ENCODE peak calls at places on chromosomes 2 and 18, in ten cellular contexts. D is CD8-positive, alpha-beta T cell; P is A549; O is fibroblast of the aortic adventitia; K is stomach; G is astrocyte of the cerebellum; E is GM12865; F is IMR-90; I is HFF-Myc; X is HFFc6. V is an unnamed sample.

GRCh38 chr2:45046786-45047185 is 37.5 kb upstream of the SIX2 start:
- DNase-seq in D (no peak), P (no peak), O (peak; percentile 13), K (no peak), G (peak; percentile 57), E (no peak), F (no peak), I (no peak), X (no peak), V (peak; percentile 50)

GRCh38 chr2:7037340-7038333 is 120.4 kb downstream of the RNF144A start:
- DNase-seq in D (peak; percentile 32), P (peak; percentile 69), O (peak; percentile 69), K (peak; percentile 72), G (peak; percentile 39), E (peak; percentile 71), F (peak; percentile 54), I (peak; percentile 84), X (no peak), V (peak; percentile 77)

GRCh38 chr2:100291152-100291970 is 30.9 kb downstream of the LONRF2 start:
- DNase-seq in D (peak; percentile 33), P (peak; percentile 90), O (peak; percentile 98), K (peak; percentile 62), G (peak; percentile 87), E (peak; percentile 7), F (peak; percentile 99), I (peak; percentile 96), X (peak; percentile 96), V (peak; percentile 98)

GRCh38 chr2:119697290-119698013 is 18.5 kb downstream of the TMEM177 start:
- DNase-seq in D (no peak), P (no peak), O (no peak), K (no peak), G (no peak), E (peak; percentile 43), F (no peak), I (no peak), X (no peak), V (no peak)

GRCh38 chr18:75057169-75057789 is 151.7 kb downstream of the PTGR3 start:
- DNase-seq in D (no peak), P (no peak), O (no peak), K (no peak), G (no peak), E (no peak), F (no peak), I (no peak), X (no peak), V (no peak)

GRCh38 chr2:109423556-109424359 is 190.0 kb downstream of the SEPTIN10 start:
- DNase-seq in D (no peak), P (no peak), O (no peak), K (no peak), G (no peak), E (no peak), F (no peak), I (no peak), X (no peak), V (no peak)

GRCh38 chr18:57533399-57533884 is 53.1 kb downstream of the FECH start:
- DNase-seq in D (no peak), P (no peak), O (peak; percentile 37), K (no peak), G (no peak), E (no peak), F (peak; percentile 3), I (no peak), X (peak; percentile 26), V (peak; percentile 8)

GRCh38 chr18:8212893-8213805 is 396.1 kb upstream of the RAB12 start:
- DNase-seq in D (no peak), P (no peak), O (peak; percentile 79), K (no peak), G (peak; percentile 42), E (no peak), F (peak; percentile 94), I (no peak), X (peak; percentile 24), V (peak; percentile 84)

GRCh38 chr18:64131314-64131713 is 17.6 kb downstream of the LINC00305 start:
- DNase-seq in D (no peak), P (no peak), O (no peak), K (no peak), G (no peak), E (no peak), F (no peak), I (no peak), X (no peak), V (no peak)

GRCh38 chr2:231692847-231693246 is 15.5 kb upstream of the PTMA start:
- DNase-seq in D (no peak), P (no peak), O (no peak), K (no peak), G (no peak), E (no peak), F (no peak), I (no peak), X (no peak), V (no peak)

GRCh38 chr2:124778076-124778475 is 753.0 kb downstream of the CNTNAP5 start:
- DNase-seq in D (no peak), P (no peak), O (peak; percentile 2), K (no peak), G (no peak), E (peak; percentile 44), F (peak; percentile 46), I (no peak), X (no peak), V (no peak)

GRCh38 chr2:2660789-2661355 is 329.8 kb upstream of the MYT1L start:
- DNase-seq in D (no peak), P (no peak), O (no peak), K (no peak), G (no peak), E (no peak), F (peak; percentile 23), I (no peak), X (no peak), V (no peak)

GRCh38 chr2:137838255-137839092 is 125.8 kb upstream of the HNMT start:
- DNase-seq in D (peak; percentile 1), P (peak; percentile 33), O (peak; percentile 72), K (no peak), G (peak; percentile 43), E (peak; percentile 29), F (peak; percentile 49), I (peak; percentile 10), X (peak; percentile 53), V (peak; percentile 62)

GRCh38 chr2:3692375-3692774 is 11.0 kb upstream of the DCDC2C start:
- DNase-seq in D (no peak), P (peak; percentile 40), O (no peak), K (no peak), G (no peak), E (peak; percentile 24), F (peak; percentile 31), I (no peak), X (no peak), V (peak; percentile 22)
- TF ChIP-seq CTCF in D (no peak), P (peak; percentile 61), O (no peak), K (no peak), G (peak; percentile 44), E (peak; percentile 12), F (peak; percentile 58), I (peak; percentile 41), X (peak; percentile 45), V (peak; percentile 36)

GRCh38 chr2:199459286-199460100 is 1.8 kb upstream of the SATB2 start:
- DNase-seq in D (peak; percentile 31), P (peak; percentile 71), O (peak; percentile 97), K (peak; percentile 90), G (peak; percentile 93), E (peak; percentile 88), F (peak; percentile 95), I (peak; percentile 82), X (peak; percentile 90), V (peak; percentile 94)

GRCh38 chr2:199457147-199458016 is at the start of gene SATB2:
- DNase-seq in D (no peak), P (peak; percentile 25), O (peak; percentile 58), K (no peak), G (no peak), E (peak; percentile 40), F (peak; percentile 78), I (no peak), X (peak; percentile 78), V (peak; percentile 83)

GRCh38 chr2:199460101-199460671 is 2.4 kb upstream of the SATB2 start:
- DNase-seq in D (no peak), P (no peak), O (peak; percentile 61), K (no peak), G (no peak), E (no peak), F (peak; percentile 43), I (no peak), X (peak; percentile 35), V (peak; percentile 58)

GRCh38 chr2:199458017-199458805 is 472 bp upstream of the SATB2 start:
- DNase-seq in D (no peak), P (peak; percentile 28), O (no peak), K (no peak), G (no peak), E (peak; percentile 57), F (no peak), I (no peak), X (peak; percentile 28), V (peak; percentile 40)

GRCh38 chr2:199458806-199459285 is 1.1 kb upstream of the SATB2 start:
- DNase-seq in D (no peak), P (no peak), O (peak; percentile 47), K (no peak), G (no peak), E (no peak), F (peak; percentile 35), I (no peak), X (no peak), V (no peak)
- TF ChIP-seq CTCF in D (no peak), P (no peak), O (no peak), K (no peak), G (no peak), E (no peak), F (no peak), I (no peak), X (no peak), V (no peak)

GRCh38 chr18:59767732-59768131 is 70.5 kb upstream of the CCBE1 start:
- DNase-seq in D (no peak), P (no peak), O (peak; percentile 79), K (no peak), G (no peak), E (no peak), F (peak; percentile 78), I (no peak), X (peak; percentile 53), V (peak; percentile 92)
- TF ChIP-seq CTCF in D (no peak), P (no peak), O (no peak), K (no peak), G (no peak), E (no peak), F (no peak), I (no peak), X (no peak), V (no peak)

DNA sequence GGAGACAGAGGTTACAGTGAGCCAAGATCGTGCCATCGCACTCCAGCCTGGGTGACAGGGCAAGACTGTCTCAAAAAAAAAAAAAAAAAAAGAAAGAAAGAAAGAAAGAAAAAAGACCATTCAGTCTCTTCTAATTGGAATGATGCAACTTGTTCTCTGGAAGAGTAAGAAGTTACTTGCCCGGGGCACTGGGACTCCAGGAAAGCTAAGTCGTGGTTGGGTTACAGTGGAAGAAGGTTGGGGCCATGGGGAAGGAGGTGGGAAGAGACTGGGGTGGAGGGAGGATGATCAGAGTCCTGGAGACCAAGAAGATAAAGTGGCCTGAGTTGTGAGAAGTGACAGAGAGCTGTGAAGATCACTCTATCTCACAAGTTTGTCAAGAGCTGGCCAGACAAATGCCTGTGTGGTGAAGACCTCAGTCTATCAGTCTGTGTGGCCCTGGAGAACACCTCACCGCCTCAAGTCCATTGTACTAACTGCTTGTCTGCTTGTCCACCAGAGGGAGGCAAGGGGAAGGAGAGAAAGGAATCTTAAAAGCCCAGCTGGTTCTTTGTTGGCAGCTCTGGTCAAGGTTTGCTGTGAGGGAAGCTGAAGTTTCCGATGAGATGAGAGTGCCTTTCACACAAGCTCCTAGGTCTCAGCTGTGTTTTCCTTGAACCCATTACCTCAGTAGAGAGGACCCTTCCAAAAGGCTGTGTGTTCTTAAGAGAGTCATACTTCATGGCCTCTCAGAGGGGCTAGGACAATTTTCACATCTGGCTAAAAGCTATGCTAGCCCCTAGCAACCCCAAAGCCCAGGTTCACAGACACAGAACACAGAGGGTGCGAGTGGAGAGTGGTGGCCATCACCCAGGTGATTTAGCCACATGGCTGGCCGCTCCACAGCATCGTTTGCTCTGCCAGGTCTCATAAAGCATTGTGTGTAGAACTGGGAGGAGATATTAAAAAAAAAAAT is 72.0 kb upstream of the TMEM178A start:
- DNase-seq in D (no peak), P (peak; percentile 39), O (peak; percentile 92), K (peak; percentile 37), G (peak; percentile 82), E (peak; percentile 57), F (peak; percentile 88), I (peak; percentile 53), X (peak; percentile 75), V (peak; percentile 81)
- TF ChIP-seq CTCF in D (no peak), P (peak; percentile 44), O (peak; percentile 94), K (peak; percentile 56), G (peak; percentile 88), E (peak; percentile 24), F (peak; percentile 79), I (peak; percentile 78), X (peak; percentile 84), V (peak; percentile 88)